ENCODE peak calls at places on chromosomes 7 and 10, in seven cellular contexts. E is mesendoderm, P is H9, A is neuronal stem cell, O is H1, J is IMR-90, Y is mesenchymal stem cell. M is an unnamed sample.

GRCh38 chr10:35005868-35006267 is 84.3 kb downstream of the CUL2 start:
- DNase-seq in A (no peak), O (no peak), E (peak; percentile 21), Y (peak; percentile 96), J (peak; percentile 98), P (no peak), M (peak; percentile 95)

GRCh38 chr7:2838873-2839578 is 5.1 kb downstream of the GNA12 start:
- DNase-seq in Y (no peak), J (no peak), A (no peak), P (no peak), O (no peak), E (no peak), M (no peak)

GRCh38 chr10:12909836-12910185 is 91.7 kb downstream of the CCDC3 start:
- DNase-seq in E (no peak), J (peak; percentile 22), P (no peak), Y (peak; percentile 37), O (no peak), A (no peak), M (no peak)

GRCh38 chr7:128103498-128104108 is 72.4 kb upstream of the LRRC4 start:
- DNase-seq in O (no peak), A (no peak), Y (no peak), J (no peak), E (no peak), P (no peak), M (no peak)

GRCh38 chr7:78326870-78327269 is 528.3 kb downstream of the PHTF2 start:
- DNase-seq in A (no peak), E (no peak), J (peak; percentile 15), P (no peak), O (no peak), Y (no peak), M (no peak)

GRCh38 chr7:89200758-89201157 is 405.2 kb upstream of the TEX47 start:
- DNase-seq in P (no peak), E (peak; percentile 66), Y (no peak), J (no peak), A (no peak), O (no peak), M (no peak)

GRCh38 chr10:129868470-129869035 is 95.5 kb downstream of the EBF3 start:
- DNase-seq in O (no peak), E (no peak), A (no peak), P (peak; percentile 44), Y (no peak), J (no peak), M (no peak)

GRCh38 chr10:90313548-90314325 is 544.1 kb downstream of the HTR7 start:
- DNase-seq in E (peak; percentile 52), J (peak; percentile 25), Y (peak; percentile 37), P (no peak), O (no peak), A (no peak), M (peak; percentile 8)

GRCh38 chr10:7480742-7481381 is 70.0 kb upstream of the SFMBT2 start:
- DNase-seq in P (no peak), E (no peak), O (no peak), J (no peak), Y (no peak), A (no peak), M (no peak)

DNA sequence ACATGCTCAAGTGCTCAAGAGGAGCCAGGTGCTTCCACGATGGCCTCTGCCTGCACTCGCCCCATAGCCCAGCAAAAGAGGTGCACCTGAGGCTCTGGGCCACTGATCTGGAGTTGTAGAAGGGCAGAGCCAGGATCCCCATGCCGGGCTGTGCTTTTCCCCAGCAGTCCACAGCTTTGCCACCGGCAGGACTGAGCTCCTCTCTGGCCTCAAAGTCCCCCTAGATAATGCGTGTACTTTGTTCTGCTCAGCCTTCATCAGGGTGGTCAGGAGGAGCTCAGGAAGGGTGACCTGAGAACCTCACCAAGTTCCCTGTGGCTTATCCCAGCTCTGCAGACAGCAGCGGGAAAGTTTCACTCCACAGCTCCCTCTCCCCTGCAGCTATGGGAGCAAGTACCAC is 28.0 kb upstream of the UNC5B start:
- DNase-seq in Y (no peak), J (no peak), O (no peak), P (no peak), A (no peak), E (no peak), M (no peak)
- H4K8ac ChIP-seq in Y (no peak overlapping the region), J (no peak overlapping the region), O (no peak overlapping the region), P (no peak overlapping the region), A (no peak overlapping the region), E (no peak overlapping the region), M (no peak overlapping the region)

DNA sequence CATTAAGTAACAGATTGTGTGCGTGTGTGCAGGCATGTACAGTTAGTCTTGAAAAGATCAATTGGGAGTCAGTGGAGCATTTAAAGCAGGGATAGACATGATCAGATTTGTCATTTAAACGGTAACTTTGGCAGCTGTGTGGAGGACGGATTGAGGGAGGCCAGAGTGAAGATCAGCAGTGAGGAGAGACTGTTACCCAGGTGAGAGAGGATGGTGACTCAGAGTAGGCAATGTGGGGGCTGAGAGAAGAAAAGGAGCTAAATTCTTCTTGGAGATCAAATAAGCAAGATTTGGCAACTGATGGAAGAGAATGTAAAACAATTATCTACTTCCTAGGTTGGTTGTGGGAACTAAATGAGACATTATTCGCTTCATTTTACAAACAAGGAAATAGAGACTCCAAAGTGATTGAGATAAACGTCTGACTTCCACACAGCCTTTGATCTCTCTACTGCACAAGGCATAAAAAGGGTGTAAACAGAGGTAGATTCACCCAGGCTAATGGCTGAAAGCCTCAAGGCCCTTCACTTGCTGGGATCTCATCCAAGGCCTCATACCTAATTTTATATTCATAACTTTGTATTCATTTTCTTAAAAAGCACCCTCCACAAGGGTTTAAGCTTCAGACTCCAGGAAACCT is 665.1 kb upstream of the GALNT17 start:
- DNase-seq in J (no peak), A (no peak), O (no peak), E (no peak), P (no peak), Y (no peak), M (no peak)
- H3K9ac ChIP-seq in J (no peak overlapping the region), A (no peak overlapping the region), O (no peak overlapping the region), E (no peak overlapping the region), P (no peak overlapping the region), Y (no peak overlapping the region), M (no peak overlapping the region)

DNA sequence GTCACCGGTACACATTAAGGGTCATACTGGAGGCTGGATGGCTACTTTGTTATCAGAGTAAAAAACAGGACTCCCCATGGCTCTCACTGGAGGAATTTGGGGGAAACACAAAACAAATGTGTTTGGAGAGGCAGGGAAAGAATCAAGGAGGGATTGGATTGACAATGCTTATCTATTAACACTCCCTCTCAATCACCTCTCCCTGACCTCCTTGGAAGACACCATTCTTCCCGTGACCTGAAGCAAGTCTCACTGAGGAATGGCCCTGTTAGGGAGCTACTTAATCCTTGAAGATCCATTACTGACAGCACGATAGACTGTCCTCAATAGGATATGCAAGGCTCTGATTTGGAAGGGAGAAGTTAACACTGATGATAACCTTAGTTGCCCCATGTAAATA is 242.1 kb upstream of the PTN start:
- DNase-seq in Y (no peak), J (no peak), A (peak; percentile 54), E (peak; percentile 89), O (no peak), P (no peak), M (no peak)
- H4K8ac ChIP-seq in Y (no peak overlapping the region), J (peak overlapping the region; percentile 55), A (no peak overlapping the region), E (no peak overlapping the region), O (no peak overlapping the region), P (no peak overlapping the region), M (no peak overlapping the region)

GRCh38 chr7:94352854-94353253 is 41.8 kb upstream of the COL1A2 start:
- DNase-seq in E (no peak), O (no peak), J (no peak), Y (no peak), P (no peak), A (no peak), M (no peak)

GRCh38 chr7:94360926-94361325 is 33.8 kb upstream of the COL1A2 start:
- DNase-seq in O (no peak), Y (no peak), A (no peak), E (no peak), J (no peak), P (no peak), M (no peak)

GRCh38 chr7:94354950-94355349 is 39.7 kb upstream of the COL1A2 start:
- DNase-seq in Y (no peak), O (no peak), A (no peak), P (no peak), J (no peak), E (no peak), M (no peak)

GRCh38 chr7:94355389-94355788 is 39.3 kb upstream of the COL1A2 start:
- DNase-seq in P (no peak), Y (no peak), E (no peak), J (peak; percentile 49), A (no peak), O (no peak), M (no peak)

GRCh38 chr7:94357076-94357475 is 37.6 kb upstream of the COL1A2 start:
- DNase-seq in Y (no peak), A (no peak), O (no peak), P (no peak), E (no peak), J (no peak), M (no peak)
- H3K9ac ChIP-seq in Y (no peak overlapping the region), A (no peak overlapping the region), O (no peak overlapping the region), P (no peak overlapping the region), E (no peak overlapping the region), J (no peak overlapping the region), M (no peak overlapping the region)

DNA sequence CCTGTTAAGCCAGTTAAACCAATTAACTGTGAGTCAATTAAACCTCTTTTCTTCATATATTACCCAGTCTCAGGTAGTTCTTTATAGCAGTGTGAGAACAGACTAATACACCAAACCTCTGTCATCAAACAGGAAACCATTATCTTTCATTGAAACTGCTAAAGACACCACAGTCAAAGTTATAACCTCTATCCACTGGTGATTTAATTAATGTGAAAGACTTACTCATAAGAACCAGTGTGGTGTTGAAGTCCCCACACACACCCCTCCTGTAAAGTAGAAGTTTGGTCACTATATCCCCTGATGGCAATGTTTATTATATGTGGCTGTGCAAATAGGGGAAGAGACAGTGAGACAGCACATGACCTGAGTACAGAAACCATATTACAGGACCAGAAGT is 228.1 kb downstream of the NEBL start:
- DNase-seq in Y (no peak), A (no peak), J (no peak), P (no peak), O (no peak), E (no peak), M (no peak)
- H4K8ac ChIP-seq in Y (no peak overlapping the region), A (no peak overlapping the region), J (no peak overlapping the region), P (no peak overlapping the region), O (no peak overlapping the region), E (no peak overlapping the region), M (no peak overlapping the region)

GRCh38 chr7:139422126-139422525 is 61.3 kb downstream of the KLRG2 start:
- DNase-seq in P (no peak), J (no peak), Y (peak; percentile 88), A (no peak), E (peak; percentile 54), O (no peak), M (no peak)
- H3K9ac ChIP-seq in P (no peak overlapping the region), J (no peak overlapping the region), Y (no peak overlapping the region), A (no peak overlapping the region), E (no peak overlapping the region), O (no peak overlapping the region), M (no peak overlapping the region)

M was measured in trophoblast cell.